ENCODE peak calls at places on chromosomes 16 and 17, in five cellular contexts. I is mesendoderm, D is IMR-90, J is trophoblast cell, N is H1. C is an unnamed sample.

GRCh38 chr16:11307639-11308492 is 26.7 kb upstream of the PRM1 start:
- DNase-seq in I (no peak), D (no peak), J (no peak), N (no peak), C (no peak)

GRCh38 chr16:12002447-12003006 is 26.0 kb downstream of the SNX29 start:
- DNase-seq in I (no peak), D (peak; percentile 75), J (no peak), N (no peak), C (no peak)

GRCh38 chr16:89993377-89993776 is 25.9 kb downstream of the DBNDD1 start:
- DNase-seq in I (no peak), D (no peak), J (no peak), N (no peak), C (no peak)

GRCh38 chr16:67779256-67780014 is 26.9 kb downstream of the RANBP10 start:
- DNase-seq in I (no peak), D (no peak), J (peak; percentile 51), N (no peak), C (no peak)

GRCh38 chr17:39738568-39738901 is 797 bp downstream of the GRB7 start:
- DNase-seq in I (peak; percentile 79), D (no peak), J (peak; percentile 52), N (no peak), C (peak; percentile 75)

GRCh38 chr16:4051591-4051990 is 64.7 kb downstream of the ADCY9 start:
- DNase-seq in I (no peak), D (no peak), J (no peak), N (no peak), C (no peak)

GRCh38 chr17:73057196-73057595 is 35.3 kb downstream of the SLC39A11 start:
- DNase-seq in I (no peak), D (no peak), J (no peak), N (no peak), C (no peak)

GRCh38 chr17:43531955-43532354 is 14.2 kb downstream of the ETV4 start:
- DNase-seq in I (no peak), D (no peak), J (peak; percentile 80), N (no peak), C (no peak)

GRCh38 chr17:30251931-30252330 is 16.4 kb upstream of the SLC6A4 start:
- DNase-seq in I (no peak), D (no peak), J (no peak), N (no peak), C (no peak)

GRCh38 chr17:1965556-1966273 is 59.4 kb downstream of the RTN4RL1 start:
- DNase-seq in I (no peak), D (no peak), J (peak; percentile 78), N (no peak), C (no peak)

GRCh38 chr17:55466671-55467070 is 44.6 kb downstream of the SMIM36 start:
- DNase-seq in I (peak; percentile 45), D (no peak), J (no peak), N (peak; percentile 34), C (peak; percentile 52)

GRCh38 chr17:17783121-17783824 is 53.5 kb downstream of the SREBF1 start:
- DNase-seq in I (peak; percentile 80), D (no peak), J (no peak), N (peak; percentile 38), C (peak; percentile 91)

GRCh38 chr17:17782425-17783120 is 54.2 kb downstream of the SREBF1 start:
- DNase-seq in I (peak; percentile 64), D (no peak), J (no peak), N (no peak), C (peak; percentile 73)

GRCh38 chr17:17785407-17785806 is 51.4 kb downstream of the SREBF1 start:
- DNase-seq in I (no peak), D (no peak), J (no peak), N (no peak), C (no peak)

GRCh38 chr17:17783825-17784598 is 52.8 kb downstream of the SREBF1 start:
- DNase-seq in I (peak; percentile 66), D (no peak), J (no peak), N (no peak), C (peak; percentile 67)

GRCh38 chr17:17784599-17785264 is 52.1 kb downstream of the SREBF1 start:
- DNase-seq in I (peak; percentile 63), D (no peak), J (peak; percentile 22), N (no peak), C (no peak)
- H3K18ac ChIP-seq in I (no peak overlapping the region), D (no peak overlapping the region), J (peak overlapping the region; percentile 28), N (no peak overlapping the region), C (no peak overlapping the region)

DNA sequence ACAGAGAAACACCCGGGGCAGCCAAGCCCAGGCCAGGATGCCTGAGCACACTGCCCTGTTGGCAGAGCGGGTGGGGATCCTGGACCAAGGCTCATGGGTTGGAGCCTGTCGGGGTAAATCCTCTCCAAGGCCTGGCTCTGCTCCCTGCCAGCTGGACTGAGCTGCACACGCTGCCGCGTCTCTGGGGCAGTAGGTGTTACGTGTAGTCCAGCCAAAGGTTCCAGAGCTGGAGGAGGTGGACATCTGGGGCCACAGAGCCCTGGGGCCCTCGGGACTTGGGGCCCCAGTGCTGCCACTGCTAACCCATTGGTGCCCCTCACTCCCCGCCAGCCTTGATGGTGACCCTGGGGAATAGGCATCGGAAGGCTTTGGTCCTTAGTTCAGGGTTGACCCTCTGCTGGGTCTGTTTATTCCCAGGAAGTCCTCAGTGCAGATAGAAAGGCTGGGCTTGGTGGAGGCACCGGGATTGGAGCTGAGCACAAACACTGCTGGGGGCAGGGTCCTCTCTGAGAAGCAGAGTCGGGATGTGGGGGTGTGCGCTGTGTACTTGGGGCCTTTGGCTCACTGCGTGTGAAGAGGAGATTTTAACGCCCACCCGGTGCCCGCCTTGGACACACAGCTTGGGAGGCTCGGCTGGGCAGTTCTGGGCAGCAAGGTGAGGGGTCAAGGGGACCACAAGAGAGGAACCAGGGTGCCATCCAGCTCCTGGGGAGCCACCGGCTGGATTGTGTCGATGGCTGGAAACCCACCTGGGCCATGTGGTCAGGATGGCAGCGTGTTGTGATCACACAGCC is 16.3 kb upstream of the CBX4 start:
- DNase-seq in I (no peak), D (no peak), J (no peak), N (no peak), C (no peak)
- H2BK120ac ChIP-seq in I (no peak overlapping the region), D (no peak overlapping the region), J (no peak overlapping the region), N (no peak overlapping the region), C (no peak overlapping the region)

GRCh38 chr17:27782791-27783206 is 17.5 kb downstream of the NOS2 start:
- DNase-seq in I (no peak), D (no peak), J (no peak), N (no peak), C (no peak)

GRCh38 chr17:27783951-27784350 is 16.4 kb downstream of the NOS2 start:
- DNase-seq in I (no peak), D (no peak), J (no peak), N (no peak), C (no peak)

GRCh38 chr17:27783440-27783839 is 16.9 kb downstream of the NOS2 start:
- DNase-seq in I (no peak), D (no peak), J (no peak), N (no peak), C (no peak)

GRCh38 chr17:27778193-27778592 is 22.1 kb downstream of the NOS2 start:
- DNase-seq in I (no peak), D (peak; percentile 25), J (no peak), N (no peak), C (no peak)

DNA sequence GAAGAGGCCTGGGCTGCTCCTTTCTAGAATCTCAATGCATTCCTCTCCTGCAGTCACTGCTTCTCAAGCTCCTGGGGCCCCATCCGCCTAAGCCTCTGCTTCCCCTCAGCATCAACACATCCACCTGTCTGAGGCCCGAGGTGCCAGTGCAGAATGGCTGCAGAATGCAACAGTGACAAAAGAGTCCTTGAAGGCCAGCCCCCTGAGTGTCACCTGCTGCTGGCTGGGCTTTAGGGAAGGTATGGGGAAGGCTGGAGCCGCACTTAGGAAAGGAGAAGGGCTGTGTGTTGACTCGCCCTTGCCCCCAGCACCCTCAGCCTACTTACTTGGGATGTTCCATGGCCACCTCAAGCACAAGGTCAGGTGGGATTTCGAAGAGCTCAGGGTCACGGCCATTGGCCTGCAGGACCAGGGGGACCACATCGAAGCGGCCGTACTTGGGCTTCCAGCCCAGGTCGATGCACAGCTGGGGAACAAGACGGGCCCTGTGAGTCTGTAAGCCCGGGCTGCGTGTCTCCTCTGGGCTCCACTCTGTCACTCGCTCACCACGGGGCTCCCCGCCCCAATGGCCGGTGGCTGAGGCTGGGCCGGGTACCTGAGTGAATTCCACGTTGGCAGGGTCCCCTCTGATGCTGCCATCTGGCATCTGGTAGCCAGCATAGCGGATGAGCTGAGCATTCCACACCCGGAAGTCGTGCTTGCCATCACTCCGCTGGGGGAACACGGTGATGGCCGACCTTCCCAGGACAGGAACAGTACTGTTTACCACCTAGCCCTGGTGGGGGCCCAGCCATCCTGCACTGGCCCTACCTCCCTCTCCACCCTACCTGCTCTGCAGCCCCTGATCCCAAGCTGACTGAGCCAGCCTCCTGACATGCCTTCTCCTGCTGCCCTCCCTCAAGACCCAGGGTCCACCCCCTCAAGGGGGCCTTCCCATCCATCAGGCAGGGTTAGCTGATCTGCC is 19.6 kb downstream of the NOS2 start:
- DNase-seq in I (no peak), D (no peak), J (no peak), N (no peak), C (no peak)
- H3K18ac ChIP-seq in I (no peak overlapping the region), D (no peak overlapping the region), J (no peak overlapping the region), N (peak overlapping the region; percentile 32), C (no peak overlapping the region)

GRCh38 chr17:48545022-48545376 is at the start of gene HOXB2:
- DNase-seq in I (no peak), D (peak; percentile 77), J (no peak), N (no peak), C (no peak)

GRCh38 chr17:48545539-48545938 is 630 bp upstream of the HOXB2 start:
- DNase-seq in I (no peak), D (peak; percentile 17), J (no peak), N (no peak), C (no peak)

GRCh38 chr17:48542956-48543853 is 1.7 kb downstream of the HOXB2 start:
- DNase-seq in I (peak; percentile 72), D (peak; percentile 67), J (peak; percentile 82), N (no peak), C (peak; percentile 79)

GRCh38 chr17:48543854-48544355 is 1.0 kb downstream of the HOXB2 start:
- DNase-seq in I (no peak), D (no peak), J (no peak), N (no peak), C (no peak)

GRCh38 chr17:48544356-48545021 is 420 bp downstream of the HOXB2 start:
- DNase-seq in I (no peak), D (peak; percentile 93), J (no peak), N (no peak), C (peak; percentile 79)
- H2BK120ac ChIP-seq in I (no peak overlapping the region), D (peak overlapping the region; percentile 91), J (peak overlapping the region; percentile 83), N (no peak overlapping the region), C (no peak overlapping the region)

GRCh38 chr16:14490281-14490680 is 139.8 kb downstream of the PARN start:
- DNase-seq in I (no peak), D (no peak), J (no peak), N (no peak), C (no peak)
- H3K18ac ChIP-seq in I (no peak overlapping the region), D (no peak overlapping the region), J (no peak overlapping the region), N (no peak overlapping the region), C (no peak overlapping the region)